ENCODE peak calls at places on chromosomes 13 and 19, in five cellular contexts. Q is epithelial cell of esophagus, Z is right atrium auricular region, T is AG10803, H is neural progenitor cell. V is an unnamed sample.

GRCh38 chr19:15633122-15633521 is 7.6 kb upstream of the CYP4F3 start:
- DNase-seq in H (no peak), Z (no peak), Q (no peak), T (no peak), V (no peak)

GRCh38 chr19:37931941-37932655 is 25.1 kb downstream of the SIPA1L3 start:
- DNase-seq in Z (peak; percentile 67), Q (peak; percentile 96), T (peak; percentile 58), H (peak; percentile 87), V (no peak)

GRCh38 chr19:58328999-58329398 is 2.2 kb downstream of the ZSCAN22 start:
- DNase-seq in H (peak; percentile 84), Q (no peak), Z (no peak), T (no peak), V (no peak)

GRCh38 chr19:50909240-50910070 is 1.7 kb downstream of the KLK4 start:
- DNase-seq in Z (no peak), T (no peak), Q (peak; percentile 21), H (peak; percentile 96), V (no peak)

GRCh38 chr13:46893820-46894533 is 2.9 kb downstream of the HTR2A start:
- DNase-seq in Z (peak; percentile 73), T (peak; percentile 54), H (peak; percentile 90), Q (peak; percentile 40), V (no peak)

GRCh38 chr19:46985532-46986415 is 33.9 kb upstream of the NPAS1 start:
- DNase-seq in T (no peak), Q (no peak), Z (no peak), H (no peak), V (no peak)

GRCh38 chr13:90800082-90800746 is 547.3 kb upstream of the MIR17HG start:
- DNase-seq in Q (no peak), H (no peak), Z (peak; percentile 63), T (no peak), V (no peak)

GRCh38 chr13:51980918-51981317 is 30.3 kb downstream of the ATP7B start:
- DNase-seq in H (no peak), Z (no peak), T (no peak), Q (no peak), V (no peak)

GRCh38 chr19:2064788-2065524 is 13.9 kb upstream of the MKNK2 start:
- DNase-seq in Z (peak; percentile 84), Q (no peak), T (peak; percentile 49), H (no peak), V (no peak)

GRCh38 chr13:44915962-44916361 is 73.3 kb downstream of the NUFIP1 start:
- DNase-seq in Z (no peak), T (no peak), H (no peak), Q (no peak), V (no peak)

GRCh38 chr19:799076-799881 is 2.0 kb downstream of the PTBP1 start:
- DNase-seq in H (peak; percentile 79), T (peak; percentile 53), Z (no peak), Q (peak; percentile 47), V (peak; percentile 41)

GRCh38 chr13:71513414-71514063 is 353.5 kb downstream of the DACH1 start:
- DNase-seq in Z (no peak), Q (no peak), H (no peak), T (no peak), V (no peak)

GRCh38 chr13:38767506-38768265 is 80.8 kb downstream of the FREM2 start:
- DNase-seq in T (no peak), Q (peak; percentile 62), H (no peak), Z (no peak), V (no peak)

GRCh38 chr13:109211616-109212015 is 574.8 kb downstream of the IRS2 start:
- DNase-seq in Q (peak; percentile 72), Z (no peak), H (peak; percentile 23), T (peak; percentile 36), V (peak; percentile 64)

GRCh38 chr19:47274891-47275865 is 493 bp downstream of the INAFM1 start:
- DNase-seq in T (peak; percentile 6), Q (no peak), H (peak; percentile 72), Z (peak; percentile 65), V (no peak)

GRCh38 chr13:97892717-97893116 is 60.8 kb upstream of the IPO5 start:
- DNase-seq in Q (peak; percentile 61), H (no peak), Z (no peak), T (peak; percentile 83), V (peak; percentile 65)

GRCh38 chr13:109784590-109785140 is 1.7 kb downstream of the IRS2 start:
- DNase-seq in H (peak; percentile 93), T (peak; percentile 81), Z (no peak), Q (peak; percentile 80), V (peak; percentile 72)

GRCh38 chr19:19405919-19406877 is 723 bp downstream of the GATAD2A start:
- DNase-seq in Z (no peak), Q (peak; percentile 41), H (peak; percentile 80), T (peak; percentile 58), V (peak; percentile 30)

GRCh38 chr19:51022526-51022925 is 3.0 kb upstream of the KLK10 start:
- DNase-seq in H (no peak), Q (no peak), T (no peak), Z (no peak), V (no peak)

GRCh38 chr19:4103073-4103418 is 20.9 kb downstream of the MAP2K2 start:
- DNase-seq in H (no peak), Z (no peak), Q (peak; percentile 41), T (peak; percentile 26), V (no peak)
- TF ChIP-seq CTCF in H (no peak), Z (no peak), Q (no peak), T (no peak), V (no peak)

DNA sequence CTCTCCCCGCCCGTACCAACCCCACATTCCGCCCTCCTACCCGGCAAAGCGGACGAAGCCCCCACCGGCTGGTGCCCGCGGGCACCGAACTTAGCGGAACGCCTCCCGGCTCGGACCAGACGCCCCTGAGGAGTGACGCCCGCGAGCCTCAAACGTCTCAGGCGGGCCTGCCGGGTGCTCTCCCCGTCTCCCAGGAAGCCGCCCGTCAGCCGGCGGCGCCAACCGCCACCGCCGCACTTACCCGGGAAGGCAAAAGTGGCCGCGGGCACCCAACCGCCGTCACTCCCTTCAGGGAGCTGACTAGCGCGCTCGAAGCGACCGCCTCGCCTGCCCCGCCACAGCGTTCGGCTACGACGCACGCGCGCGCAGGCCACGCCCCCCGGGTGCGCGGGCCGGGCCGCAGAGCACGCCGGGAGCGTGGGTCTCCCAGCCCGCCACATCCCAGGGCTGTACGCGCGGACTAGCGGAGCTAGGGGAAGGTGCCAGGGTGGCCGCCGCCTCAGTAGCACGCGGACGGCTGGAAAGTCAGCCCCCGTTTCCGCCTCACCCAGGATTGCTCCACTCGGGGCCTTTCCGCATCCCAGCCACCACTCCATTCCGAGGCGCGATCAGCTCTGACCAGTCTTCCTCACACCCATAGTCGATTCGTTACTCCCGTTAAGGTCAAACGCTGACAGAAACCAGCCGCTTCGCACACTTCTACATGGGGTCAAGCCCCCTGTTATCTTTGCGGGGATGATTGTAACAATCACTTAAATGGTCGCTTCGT is at the start of gene TEX30:
- DNase-seq in T (peak; percentile 81), Z (peak; percentile 78), H (peak; percentile 91), Q (peak; percentile 87), V (peak; percentile 73)
- TF ChIP-seq CTCF in T (no peak), Z (no peak), H (no peak), Q (no peak), V (no peak)

GRCh38 chr13:26656919-26657318 is 99.4 kb downstream of the WASF3 start:
- DNase-seq in T (peak; percentile 20), Z (no peak), H (peak; percentile 70), Q (peak; percentile 53), V (peak; percentile 84)
- TF ChIP-seq CTCF in T (peak; percentile 8), Z (no peak), H (peak; percentile 47), Q (peak; percentile 12), V (peak; percentile 59)

GRCh38 chr19:55097864-55098715 is 19.3 kb downstream of the PPP1R12C start:
- DNase-seq in Q (no peak), Z (no peak), T (no peak), H (no peak), V (no peak)

GRCh38 chr19:55101261-55101660 is 16.2 kb downstream of the PPP1R12C start:
- DNase-seq in T (no peak), H (no peak), Z (no peak), Q (no peak), V (no peak)

GRCh38 chr19:55099557-55100506 is 17.6 kb downstream of the PPP1R12C start:
- DNase-seq in Z (no peak), H (peak; percentile 46), T (no peak), Q (no peak), V (no peak)

GRCh38 chr19:55096061-55096701 is 20.5 kb downstream of the EPS8L1 start:
- DNase-seq in Q (no peak), H (no peak), T (no peak), Z (no peak), V (no peak)

GRCh38 chr19:55098716-55099556 is 18.5 kb downstream of the PPP1R12C start:
- DNase-seq in Q (no peak), T (no peak), Z (no peak), H (no peak), V (no peak)
- TF ChIP-seq CTCF in Q (no peak), T (no peak), Z (no peak), H (peak; percentile 27), V (peak; percentile 53)

GRCh38 chr13:111476197-111476596 is 155.8 kb downstream of the TEX29 start:
- DNase-seq in Z (no peak), H (no peak), Q (no peak), T (no peak), V (no peak)

GRCh38 chr13:111472083-111472482 is 151.6 kb downstream of the TEX29 start:
- DNase-seq in H (no peak), T (no peak), Z (no peak), Q (no peak), V (no peak)

GRCh38 chr13:111472559-111473460 is 152.4 kb downstream of the TEX29 start:
- DNase-seq in Q (no peak), Z (no peak), T (no peak), H (no peak), V (no peak)

GRCh38 chr13:111475488-111475887 is 155.0 kb downstream of the TEX29 start:
- DNase-seq in H (no peak), T (no peak), Z (peak; percentile 28), Q (no peak), V (no peak)

GRCh38 chr13:111474136-111475002 is 153.9 kb downstream of the TEX29 start:
- DNase-seq in T (peak; percentile 47), Q (peak; percentile 40), Z (peak; percentile 50), H (peak; percentile 74), V (peak; percentile 53)
- TF ChIP-seq CTCF in T (peak; percentile 68), Q (peak; percentile 23), Z (peak; percentile 36), H (peak; percentile 76), V (peak; percentile 79)

GRCh38 chr13:87259479-87260083 is 411.6 kb upstream of the SLITRK5 start:
- DNase-seq in Z (no peak), H (peak; percentile 61), Q (peak; percentile 20), T (no peak), V (no peak)
- TF ChIP-seq CTCF in Z (peak; percentile 13), H (peak; percentile 63), Q (peak; percentile 51), T (peak; percentile 15), V (peak; percentile 31)

V was measured in HFFc6.